ENCODE peak calls at places on chromosomes 11 and 22, in ten cellular contexts. R is stimulated activated CD4-positive, alpha-beta T cell treated with anti-CD3 and anti-CD28 coated beads, Interleukin-1b, Interleukin-23, amount 100 ng/mL, for 1 hour; Y is NCI-H446 treated with DMSO at 0.1 percent for 48 hours; S is CMK; V is A172; X is activated CD4-positive, alpha-beta T cell treated with anti-CD3 and anti-CD28 coated beads for 4 hours; T is neural crest cell; L is NCI-H2227 treated with DMSO at 0.1 percent for 48 hours; U is amniotic stem cell; D is Panc1. O is an unnamed sample.

GRCh38 chr11:75492181-75492820 is 33.4 kb downstream of the GDPD5 start:
- DNase-seq in T (no peak), D (no peak), S (no peak), L (no peak), X (peak), U (no peak), Y (no peak), R (peak), V (peak), O (no peak)

GRCh38 chr11:121466063-121466794 is 13.5 kb upstream of the SORL1-AS1 start:
- DNase-seq in L (peak), U (peak), V (peak), R (no peak), D (peak), S (no peak), Y (peak), T (peak), X (peak), O (peak)

GRCh38 chr22:25094579-25094978 is 105.1 kb upstream of the CRYBB3 start:
- DNase-seq in D (no peak), Y (no peak), V (no peak), T (no peak), U (no peak), S (no peak), R (no peak), X (no peak), L (no peak), O (no peak)

GRCh38 chr11:1826552-1827094 is 8.2 kb upstream of the SYT8 start:
- DNase-seq in T (no peak), Y (no peak), U (no peak), R (no peak), D (no peak), V (peak), S (no peak), L (no peak), X (no peak), O (peak)

GRCh38 chr22:17890892-17891291 is 116.6 kb upstream of the BID start:
- DNase-seq in R (no peak), L (no peak), X (no peak), S (no peak), T (no peak), D (no peak), U (no peak), V (no peak), Y (peak), O (no peak)

GRCh38 chr11:31607914-31608313 is 98.3 kb downstream of the ELP4 start:
- DNase-seq in T (no peak), Y (no peak), X (no peak), U (no peak), V (no peak), R (no peak), S (no peak), L (no peak), D (no peak), O (no peak)

GRCh38 chr22:28397324-28397723 is 282.3 kb downstream of the TTC28 start:
- DNase-seq in R (no peak), T (no peak), U (no peak), Y (no peak), S (no peak), D (no peak), L (no peak), X (no peak), V (no peak), O (no peak)

GRCh38 chr11:115717215-115717584 is 213.0 kb upstream of the CADM1 start:
- DNase-seq in U (no peak), R (no peak), V (no peak), T (no peak), L (no peak), D (no peak), S (no peak), X (no peak), Y (no peak), O (no peak)

GRCh38 chr11:64239662-64240466 is 1.0 kb upstream of the FKBP2 start:
- DNase-seq in Y (no peak), R (no peak), X (no peak), S (no peak), D (no peak), U (no peak), T (no peak), V (no peak), L (no peak), O (no peak)

GRCh38 chr22:16963189-16963945 is 44.7 kb downstream of the GAB4 start:
- DNase-seq in D (no peak), R (no peak), L (no peak), X (no peak), V (no peak), S (no peak), T (no peak), U (no peak), Y (no peak), O (no peak)

GRCh38 chr11:114285599-114285998 is 10.6 kb upstream of the NNMT start:
- DNase-seq in L (no peak), T (no peak), R (no peak), V (peak), Y (no peak), U (no peak), D (no peak), X (no peak), S (no peak), O (no peak)

GRCh38 chr22:20033045-20033706 is 12.3 kb downstream of the TANGO2 start:
- DNase-seq in L (no peak), T (no peak), V (no peak), X (no peak), R (no peak), Y (no peak), D (no peak), S (no peak), U (no peak), O (no peak)

GRCh38 chr11:6332066-6332465 is 11.8 kb upstream of the CAVIN3 start:
- DNase-seq in V (no peak), X (no peak), Y (no peak), L (no peak), D (no peak), S (no peak), R (no peak), U (no peak), T (no peak), O (no peak)

GRCh38 chr11:34643846-34644245 is 23.0 kb downstream of the EHF start:
- DNase-seq in D (no peak), X (no peak), V (peak), Y (no peak), T (no peak), S (no peak), R (no peak), U (no peak), L (no peak), O (no peak)

GRCh38 chr11:64747961-64748715 is 4.2 kb upstream of the RASGRP2 start:
- DNase-seq in D (no peak), T (no peak), X (no peak), S (no peak), V (no peak), U (no peak), L (no peak), Y (no peak), R (no peak), O (no peak)

GRCh38 chr11:116901211-116901610 is 63.8 kb upstream of the APOA1 start:
- DNase-seq in U (no peak), R (no peak), V (no peak), S (no peak), T (no peak), L (no peak), X (no peak), D (no peak), Y (no peak), O (no peak)

GRCh38 chr11:32487270-32487669 is 51.9 kb upstream of the WT1 start:
- DNase-seq in Y (no peak), U (no peak), T (no peak), D (no peak), L (no peak), V (no peak), R (no peak), S (no peak), X (no peak), O (no peak)

GRCh38 chr22:32255726-32256125 is 579 bp upstream of the SLC5A4 start:
- DNase-seq in Y (no peak), X (no peak), V (peak), L (no peak), T (no peak), R (no peak), D (no peak), S (no peak), U (no peak), O (no peak)

GRCh38 chr11:117179048-117179999 is 781 bp downstream of the SIDT2 start:
- DNase-seq in D (no peak), Y (no peak), R (no peak), L (no peak), S (no peak), X (peak), V (no peak), T (peak), U (no peak), O (no peak)

GRCh38 chr11:61783717-61784505 is 8.5 kb downstream of the TMEM258 start:
- DNase-seq in T (no peak), S (no peak), X (no peak), Y (no peak), V (no peak), L (no peak), R (no peak), D (no peak), U (no peak), O (no peak)

GRCh38 chr11:45906965-45907591 is at the start of gene FREY1:
- DNase-seq in T (no peak), L (no peak), R (no peak), S (no peak), X (no peak), U (no peak), V (no peak), Y (no peak), D (no peak), O (no peak)

GRCh38 chr11:112745958-112746357 is 215.3 kb upstream of the NCAM1 start:
- DNase-seq in V (no peak), D (no peak), X (no peak), T (no peak), R (no peak), Y (no peak), L (no peak), S (no peak), U (no peak), O (no peak)

GRCh38 chr22:49697047-49697446 is 130.6 kb downstream of the BRD1 start:
- DNase-seq in U (no peak), T (no peak), D (no peak), Y (no peak), S (no peak), V (no peak), X (no peak), R (no peak), L (no peak), O (no peak)

GRCh38 chr11:129992161-129992944 is 10.3 kb downstream of the PRDM10 start:
- DNase-seq in Y (no peak), X (peak), T (no peak), V (peak), L (peak), U (no peak), D (no peak), S (no peak), R (peak), O (no peak)

GRCh38 chr22:49687333-49687732 is 140.3 kb downstream of the BRD1 start:
- DNase-seq in L (no peak), U (no peak), Y (no peak), X (no peak), T (no peak), R (no peak), D (no peak), S (no peak), V (no peak), O (no peak)

GRCh38 chr11:2652857-2653643 is 46.7 kb downstream of the KCNQ1OT1 start:
- DNase-seq in V (no peak), Y (no peak), X (no peak), U (no peak), R (no peak), T (no peak), D (no peak), S (no peak), L (no peak), O (no peak)

GRCh38 chr22:47621253-47621652 is 858.8 kb downstream of the TBC1D22A start:
- DNase-seq in Y (no peak), S (no peak), R (no peak), D (no peak), X (no peak), U (no peak), L (no peak), V (no peak), T (no peak), O (no peak)

GRCh38 chr11:118610773-118611432 is 3.5 kb downstream of the PHLDB1 start:
- DNase-seq in D (no peak), V (no peak), R (peak), U (peak), Y (no peak), S (no peak), T (peak), X (peak), L (no peak), O (no peak)

GRCh38 chr11:68099474-68100405 is 21.4 kb downstream of the CHKA start:
- DNase-seq in S (no peak), L (no peak), T (no peak), V (no peak), Y (no peak), R (no peak), D (no peak), U (no peak), X (peak), O (no peak)

GRCh38 chr11:125410091-125410490 is 86.0 kb downstream of the FEZ1 start:
- DNase-seq in U (no peak), R (no peak), D (no peak), S (no peak), V (no peak), Y (no peak), L (no peak), X (no peak), T (peak), O (no peak)

GRCh38 chr11:5701184-5701583 is 11.6 kb downstream of the TRIM22 start:
- DNase-seq in V (no peak), U (no peak), Y (no peak), R (no peak), X (no peak), D (no peak), L (no peak), S (no peak), T (no peak), O (no peak)

GRCh38 chr11:106733518-106734162 is 284.6 kb downstream of the GUCY1A2 start:
- DNase-seq in L (no peak), D (no peak), X (no peak), T (no peak), V (no peak), R (no peak), U (no peak), S (no peak), Y (no peak), O (no peak)

GRCh38 chr11:124788521-124788920 is 11.7 kb downstream of the MSANTD2 start:
- DNase-seq in T (no peak), S (no peak), R (no peak), U (no peak), D (no peak), V (no peak), Y (no peak), X (no peak), L (no peak), O (no peak)